ENCODE peak calls at places on chromosomes 3 and 15, in six cellular contexts. S, X, C, T, Z and B are unnamed samples.

GRCh38 chr3:191432162-191432561 is 28.8 kb upstream of the PYDC2 start:
- DNase-seq in S (no peak), X (no peak), C (no peak), T (no peak), Z (no peak), B (no peak)

GRCh38 chr3:177106184-177106583 is 91.1 kb downstream of the TBL1XR1 start:
- DNase-seq in S (no peak), X (no peak), C (peak), T (no peak), Z (no peak), B (no peak)

GRCh38 chr15:38860253-38860652 is 295.6 kb upstream of the RASGRP1 start:
- DNase-seq in S (no peak), X (no peak), C (no peak), T (no peak), Z (no peak), B (no peak)

GRCh38 chr15:39095218-39095879 is 485.5 kb upstream of the THBS1 start:
- DNase-seq in S (no peak), X (no peak), C (no peak), T (no peak), Z (no peak), B (no peak)

GRCh38 chr3:38265604-38266307 is at the start of gene SLC22A13:
- DNase-seq in S (no peak), X (no peak), C (no peak), T (no peak), Z (no peak), B (no peak)

GRCh38 chr3:14472471-14473351 is 67.4 kb downstream of the GRIP2 start:
- DNase-seq in S (no peak), X (no peak), C (no peak), T (peak), Z (no peak), B (no peak)

GRCh38 chr3:4583441-4583840 is 90.3 kb downstream of the ITPR1 start:
- DNase-seq in S (no peak), X (no peak), C (no peak), T (no peak), Z (no peak), B (no peak)

GRCh38 chr15:74345051-74345450 is 22.4 kb downstream of the CYP11A1 start:
- DNase-seq in S (no peak), X (no peak), C (no peak), T (no peak), Z (no peak), B (no peak)

GRCh38 chr3:190696777-190697501 is 165.6 kb downstream of the GMNC start:
- DNase-seq in S (peak), X (no peak), C (peak), T (no peak), Z (no peak), B (no peak)

GRCh38 chr3:140510303-140510861 is 167.5 kb upstream of the TRIM42 start:
- DNase-seq in S (no peak), X (no peak), C (no peak), T (no peak), Z (no peak), B (no peak)

GRCh38 chr3:120302361-120302760 is 17.3 kb upstream of the GPR156 start:
- DNase-seq in S (no peak), X (no peak), C (no peak), T (no peak), Z (no peak), B (no peak)

GRCh38 chr3:84965141-84965540 is 6.4 kb downstream of the CADM2 start:
- DNase-seq in S (no peak), X (no peak), C (peak), T (no peak), Z (no peak), B (no peak)

GRCh38 chr3:36795622-36796021 is 31.3 kb upstream of the DCLK3 start:
- DNase-seq in S (no peak), X (no peak), C (no peak), T (no peak), Z (no peak), B (no peak)

GRCh38 chr15:62254137-62254934 is 89.3 kb upstream of the C2CD4B start:
- DNase-seq in S (peak), X (peak), C (peak), T (no peak), Z (peak), B (peak)

GRCh38 chr3:130725746-130726145 is 20.9 kb downstream of the PIK3R4 start:
- DNase-seq in S (no peak), X (no peak), C (no peak), T (no peak), Z (no peak), B (no peak)

GRCh38 chr15:35696767-35697231 is 150.8 kb upstream of the DPH6 start:
- DNase-seq in S (no peak), X (no peak), C (no peak), T (no peak), Z (no peak), B (no peak)

GRCh38 chr15:92749172-92749571 is 93.6 kb upstream of the FAM174B start:
- DNase-seq in S (no peak), X (no peak), C (no peak), T (no peak), Z (no peak), B (no peak)

GRCh38 chr15:49741721-49742120 is 120.9 kb downstream of the DTWD1 start:
- DNase-seq in S (no peak), X (no peak), C (no peak), T (no peak), Z (peak), B (no peak)

GRCh38 chr3:139318431-139318816 is 25.4 kb upstream of the MRPS22 start:
- DNase-seq in S (no peak), X (no peak), C (no peak), T (no peak), Z (no peak), B (no peak)

GRCh38 chr15:46265664-46266063 is 630.8 kb downstream of the SQOR start:
- DNase-seq in S (no peak), X (no peak), C (no peak), T (no peak), Z (no peak), B (no peak)

GRCh38 chr3:186002884-186003472 is 65.2 kb upstream of the TRA2B start:
- DNase-seq in S (no peak), X (no peak), C (peak), T (no peak), Z (no peak), B (no peak)

GRCh38 chr3:14402304-14402811 is at the start of gene SLC6A6:
- DNase-seq in S (peak), X (peak), C (peak), T (peak), Z (peak), B (peak)

GRCh38 chr3:98657429-98657828 is 64.0 kb upstream of the CPOX start:
- DNase-seq in S (peak), X (peak), C (no peak), T (no peak), Z (peak), B (no peak)

GRCh38 chr3:117600666-117601065 is 891.1 kb downstream of the TUSC7 start:
- DNase-seq in S (no peak), X (no peak), C (no peak), T (no peak), Z (no peak), B (no peak)

GRCh38 chr3:10758304-10759037 is 57.6 kb upstream of the SLC6A11 start:
- DNase-seq in S (peak), X (peak), C (peak), T (no peak), Z (peak), B (peak)

GRCh38 chr3:11735638-11736037 is 91.9 kb upstream of the VGLL4 start:
- DNase-seq in S (no peak), X (no peak), C (no peak), T (no peak), Z (peak), B (peak)

GRCh38 chr3:10432931-10433330 is 72.5 kb downstream of the ATP2B2 start:
- DNase-seq in S (no peak), X (no peak), C (no peak), T (no peak), Z (no peak), B (no peak)

GRCh38 chr3:188021041-188021440 is 132.9 kb upstream of the LPP start:
- DNase-seq in S (no peak), X (no peak), C (no peak), T (no peak), Z (no peak), B (no peak)

GRCh38 chr15:28984421-28985375 is 98.9 kb downstream of the APBA2 start:
- DNase-seq in S (no peak), X (peak), C (no peak), T (no peak), Z (no peak), B (no peak)

GRCh38 chr15:65468229-65468628 is 45.5 kb upstream of the IGDCC4 start:
- DNase-seq in S (no peak), X (no peak), C (no peak), T (no peak), Z (no peak), B (no peak)

GRCh38 chr15:99130765-99131440 is 26.0 kb downstream of the SYNM start:
- DNase-seq in S (no peak), X (no peak), C (no peak), T (no peak), Z (peak), B (no peak)

GRCh38 chr3:144652573-144652972 is 681.0 kb downstream of the DIPK2A start:
- DNase-seq in S (no peak), X (no peak), C (no peak), T (no peak), Z (no peak), B (no peak)